ENCODE peak calls at places on chromosomes 12 and 14, in eight cellular contexts. Z, J, T, I, V, U, F and H are unnamed samples.

GRCh38 chr12:117402363-117402762 is 40.9 kb upstream of the NOS1 start:
- DNase-seq in Z (no peak), J (no peak), T (no peak), I (no peak), V (no peak), U (no peak), F (no peak), H (no peak)

GRCh38 chr12:78674311-78675085 is 190.1 kb upstream of the SYT1 start:
- DNase-seq in Z (no peak), J (no peak), T (no peak), I (no peak), V (no peak), U (peak; percentile 64), F (no peak), H (no peak)

GRCh38 chr12:113230315-113231274 is 9.3 kb downstream of the TPCN1 start:
- DNase-seq in Z (no peak), J (no peak), T (peak; percentile 55), I (no peak), V (no peak), U (peak; percentile 33), F (no peak), H (no peak)

GRCh38 chr14:90518941-90519256 is 122.1 kb downstream of the CALM1 start:
- DNase-seq in Z (peak; percentile 42), J (no peak), T (no peak), I (no peak), V (no peak), U (peak; percentile 28), F (no peak), H (peak; percentile 68)

GRCh38 chr12:5689773-5690172 is 255.3 kb downstream of the ANO2 start:
- DNase-seq in Z (no peak), J (no peak), T (no peak), I (no peak), V (no peak), U (no peak), F (no peak), H (no peak)

GRCh38 chr12:79055926-79056674 is 191.5 kb downstream of the SYT1 start:
- DNase-seq in Z (no peak), J (no peak), T (no peak), I (no peak), V (no peak), U (peak; percentile 70), F (no peak), H (no peak)

GRCh38 chr12:1842183-1842904 is 22.0 kb downstream of the LRTM2 start:
- DNase-seq in Z (no peak), J (no peak), T (no peak), I (no peak), V (no peak), U (no peak), F (peak; percentile 15), H (no peak)

GRCh38 chr12:92278378-92278828 is 132.8 kb upstream of the BTG1 start:
- DNase-seq in Z (no peak), J (no peak), T (no peak), I (no peak), V (no peak), U (peak; percentile 12), F (no peak), H (no peak)

GRCh38 chr14:65866422-65866821 is 453.9 kb downstream of the FUT8 start:
- DNase-seq in Z (no peak), J (no peak), T (no peak), I (peak; percentile 83), V (no peak), U (peak; percentile 58), F (no peak), H (no peak)

GRCh38 chr14:58138065-58138718 is 13.8 kb downstream of the ARMH4 start:
- DNase-seq in Z (no peak), J (no peak), T (no peak), I (no peak), V (no peak), U (no peak), F (no peak), H (no peak)

GRCh38 chr14:21095430-21096205 is 2.8 kb downstream of the ZNF219 start:
- DNase-seq in Z (no peak), J (no peak), T (no peak), I (no peak), V (no peak), U (peak; percentile 85), F (peak; percentile 55), H (no peak)

GRCh38 chr12:122322501-122322900 is 56.2 kb upstream of the VPS33A start:
- DNase-seq in Z (no peak), J (no peak), T (no peak), I (no peak), V (no peak), U (peak; percentile 25), F (no peak), H (no peak)

GRCh38 chr14:64754685-64755084 is 50.5 kb downstream of the PLEKHG3 start:
- DNase-seq in Z (no peak), J (no peak), T (no peak), I (no peak), V (no peak), U (no peak), F (no peak), H (no peak)

GRCh38 chr12:112515868-112516267 is 97.1 kb downstream of the PTPN11 start:
- DNase-seq in Z (no peak), J (no peak), T (no peak), I (no peak), V (no peak), U (no peak), F (no peak), H (no peak)

GRCh38 chr14:23294734-23295561 is 7.7 kb downstream of the PPP1R3E start:
- DNase-seq in Z (peak; percentile 55), J (no peak), T (peak; percentile 32), I (no peak), V (peak; percentile 56), U (peak; percentile 69), F (peak; percentile 41), H (no peak)

GRCh38 chr12:67413577-67413976 is 144.4 kb downstream of the CAND1 start:
- DNase-seq in Z (no peak), J (no peak), T (no peak), I (no peak), V (no peak), U (no peak), F (peak; percentile 18), H (no peak)

GRCh38 chr14:47674148-47674545 is 1.3 kb downstream of the MDGA2 start:
- DNase-seq in Z (no peak), J (no peak), T (no peak), I (no peak), V (no peak), U (no peak), F (peak; percentile 60), H (peak; percentile 9)

GRCh38 chr14:47676301-47676617 is 854 bp upstream of the MDGA2 start:
- DNase-seq in Z (no peak), J (no peak), T (no peak), I (no peak), V (no peak), U (no peak), F (no peak), H (no peak)

GRCh38 chr14:47674546-47675238 is 713 bp downstream of the MDGA2 start:
- DNase-seq in Z (no peak), J (no peak), T (no peak), I (no peak), V (no peak), U (no peak), F (peak; percentile 53), H (no peak)

GRCh38 chr14:47675239-47675488 is 241 bp downstream of the MDGA2 start:
- DNase-seq in Z (no peak), J (no peak), T (no peak), I (no peak), V (no peak), U (no peak), F (no peak), H (no peak)

DNA sequence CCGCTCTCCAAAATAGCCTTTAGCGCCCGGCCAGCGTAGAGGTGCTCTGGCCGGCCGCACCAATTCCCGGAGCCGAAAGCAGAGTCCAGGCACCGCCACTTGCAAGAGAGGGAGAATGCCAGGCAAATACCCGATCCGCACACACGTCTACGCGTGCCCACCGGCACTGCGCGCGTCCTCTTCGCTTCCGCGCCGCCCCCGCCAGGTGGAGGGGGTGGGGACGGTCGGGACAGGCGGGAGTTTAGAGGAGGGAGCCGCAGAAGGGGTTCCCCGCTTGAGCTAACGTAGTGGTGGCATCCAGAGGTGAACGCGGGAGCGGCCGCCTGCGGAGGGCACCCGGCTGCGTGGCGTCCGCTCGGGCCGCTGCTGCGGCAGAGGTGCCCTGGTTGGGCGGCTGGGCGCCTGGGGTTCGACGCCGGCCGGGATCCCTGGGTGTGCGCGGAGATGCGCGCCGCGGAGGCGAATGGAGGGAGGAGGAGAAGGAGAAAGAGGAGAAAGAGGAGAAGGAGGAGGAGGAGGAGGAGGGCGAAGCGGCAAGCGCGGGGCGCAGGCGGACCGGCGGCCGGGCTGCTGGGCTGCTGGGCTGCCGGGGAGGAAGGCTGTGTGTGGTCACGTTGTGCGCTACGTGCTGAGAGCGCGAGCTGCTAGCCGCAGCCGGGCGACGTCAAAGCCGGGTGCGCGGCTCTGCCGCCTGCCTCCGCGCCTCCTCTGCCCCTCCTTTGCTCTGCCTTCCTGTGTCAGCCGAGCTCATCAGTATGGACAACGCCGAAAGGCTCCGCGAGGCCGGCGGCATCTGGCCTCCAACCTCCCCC is at the start of gene MDGA2:
- DNase-seq in Z (no peak), J (no peak), T (no peak), I (no peak), V (no peak), U (peak; percentile 11), F (peak; percentile 74), H (peak; percentile 10)
- TF ChIP-seq CTCF in Z (no peak), J (no peak), T (no peak), I (no peak), V (no peak), U (no peak), F (no peak), H (no peak)

DNA sequence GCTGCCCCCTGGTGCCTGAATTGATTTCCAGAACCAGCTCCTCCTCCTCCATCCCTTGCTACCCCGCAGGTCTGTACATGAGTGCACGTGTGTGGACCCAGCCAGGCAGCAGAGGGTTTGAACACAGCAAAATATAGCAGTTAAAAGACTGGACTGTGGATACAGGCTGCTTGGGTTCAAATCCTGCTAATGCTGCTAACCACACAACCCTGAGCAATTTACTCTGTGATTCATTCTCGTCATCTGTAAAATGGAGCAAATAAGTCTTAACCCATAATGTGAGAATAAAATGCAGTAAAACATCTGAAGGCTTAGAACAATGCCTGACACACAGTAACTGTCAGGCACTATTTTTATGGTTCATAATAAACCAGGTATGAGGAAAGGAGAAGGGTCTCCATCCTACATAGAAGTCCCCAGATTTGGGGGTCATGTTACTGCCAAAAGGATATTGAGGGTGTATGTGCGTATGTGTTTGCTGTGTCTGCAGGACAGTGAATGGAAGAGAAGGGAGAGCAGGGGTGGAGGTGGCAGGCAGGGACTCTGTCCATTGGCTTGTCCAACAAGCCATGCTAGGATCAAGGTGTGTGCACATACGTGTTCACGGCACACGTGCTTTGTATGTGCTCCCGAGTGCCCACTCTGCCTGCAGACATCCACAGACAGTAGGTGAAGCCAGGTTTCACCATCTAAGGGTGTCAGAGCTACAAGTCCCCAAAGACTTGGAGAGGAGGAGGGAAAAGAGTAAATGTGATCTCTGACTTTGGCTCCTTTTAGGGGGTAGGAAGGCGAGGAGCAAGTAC is 1.5 kb upstream of the STAT6 start:
- DNase-seq in Z (no peak), J (no peak), T (no peak), I (no peak), V (no peak), U (no peak), F (no peak), H (no peak)
- TF ChIP-seq CTCF in Z (peak; percentile 81), J (peak; percentile 92), T (peak; percentile 82), I (peak; percentile 81), V (peak; percentile 60), U (no peak), F (peak; percentile 72), H (peak; percentile 84)

GRCh38 chr14:49464885-49465284 is 121.3 kb downstream of the RPS29 start:
- DNase-seq in Z (no peak), J (no peak), T (no peak), I (no peak), V (no peak), U (peak; percentile 3), F (no peak), H (no peak)
- TF ChIP-seq CTCF in Z (no peak), J (no peak), T (no peak), I (no peak), V (no peak), U (peak; percentile 24), F (no peak), H (no peak)

GRCh38 chr12:33589609-33590114 is 150.0 kb upstream of the SYT10 start:
- DNase-seq in Z (no peak), J (no peak), T (no peak), I (no peak), V (no peak), U (no peak), F (no peak), H (no peak)
- TF ChIP-seq CTCF in Z (no peak), J (no peak), T (no peak), I (no peak), V (no peak), U (no peak), F (no peak), H (no peak)